ENCODE peak calls at places on chromosomes 3 and 15, in six cellular contexts. L is neuronal stem cell, P is H1, K is mesendoderm, O is IMR-90, V is mesenchymal stem cell. B is an unnamed sample.

GRCh38 chr15:101394056-101394630 is 95.4 kb downstream of the PCSK6 start:
- DNase-seq in L (no peak), P (peak; percentile 22), K (no peak), O (no peak), V (no peak), B (peak; percentile 20)

GRCh38 chr15:26126819-26127387 is 263.8 kb upstream of the ATP10A start:
- DNase-seq in L (no peak), P (no peak), K (no peak), O (no peak), V (no peak), B (no peak)

GRCh38 chr3:195150194-195151118 is 120.5 kb downstream of the XXYLT1 start:
- DNase-seq in L (no peak), P (peak; percentile 55), K (peak; percentile 93), O (peak; percentile 81), V (peak; percentile 83), B (peak; percentile 53)

GRCh38 chr3:123907720-123908119 is 23.6 kb upstream of the MYLK start:
- DNase-seq in L (no peak), P (no peak), K (peak; percentile 27), O (no peak), V (no peak), B (no peak)

GRCh38 chr3:169150874-169151273 is 512.6 kb downstream of the MECOM start:
- DNase-seq in L (no peak), P (no peak), K (no peak), O (peak; percentile 3), V (no peak), B (no peak)

GRCh38 chr15:43954181-43954621 is 127.4 kb downstream of the WDR76 start:
- DNase-seq in L (no peak), P (no peak), K (no peak), O (peak; percentile 33), V (no peak), B (no peak)

GRCh38 chr3:61591300-61591699 is 29.9 kb downstream of the PTPRG start:
- DNase-seq in L (no peak), P (no peak), K (peak; percentile 55), O (no peak), V (no peak), B (no peak)

GRCh38 chr3:148131990-148132638 is 565.6 kb upstream of the AGTR1 start:
- DNase-seq in L (no peak), P (no peak), K (no peak), O (peak; percentile 2), V (no peak), B (no peak)

GRCh38 chr3:76728411-76728810 is 311.5 kb upstream of the ROBO2 start:
- DNase-seq in L (no peak), P (no peak), K (no peak), O (no peak), V (no peak), B (no peak)

GRCh38 chr3:186331043-186331442 is 31.0 kb downstream of the DGKG start:
- DNase-seq in L (no peak), P (no peak), K (no peak), O (no peak), V (no peak), B (no peak)

GRCh38 chr15:42494998-42495360 is 455 bp upstream of the SNAP23 start:
- DNase-seq in L (peak; percentile 2), P (no peak), K (peak; percentile 23), O (peak; percentile 77), V (peak; percentile 86), B (no peak)

GRCh38 chr3:47425959-47426358 is 45.1 kb downstream of the PTPN23 start:
- DNase-seq in L (no peak), P (no peak), K (no peak), O (no peak), V (no peak), B (peak; percentile 11)

GRCh38 chr3:194250104-194251002 is 100.8 kb downstream of the CPN2 start:
- DNase-seq in L (no peak), P (peak; percentile 33), K (no peak), O (peak; percentile 25), V (peak; percentile 78), B (no peak)

GRCh38 chr15:34318277-34319079 is 19.1 kb downstream of the SLC12A6 start:
- DNase-seq in L (peak; percentile 18), P (peak; percentile 51), K (peak; percentile 78), O (peak; percentile 68), V (peak; percentile 77), B (peak; percentile 61)

GRCh38 chr3:10263549-10264363 is 15.5 kb downstream of the TATDN2 start:
- DNase-seq in L (no peak), P (peak; percentile 81), K (peak; percentile 85), O (peak; percentile 42), V (peak; percentile 80), B (peak; percentile 85)

GRCh38 chr15:50353251-50353998 is 1.6 kb downstream of the GABPB1 start:
- DNase-seq in L (no peak), P (no peak), K (no peak), O (peak; percentile 95), V (peak; percentile 93), B (no peak)

GRCh38 chr3:133851931-133852330 is 43.8 kb downstream of the RAB6B start:
- DNase-seq in L (no peak), P (no peak), K (no peak), O (no peak), V (no peak), B (no peak)

GRCh38 chr3:38620236-38620635 is 29.3 kb downstream of the SCN5A start:
- DNase-seq in L (no peak), P (no peak), K (no peak), O (peak; percentile 37), V (no peak), B (no peak)

GRCh38 chr3:182370949-182371348 is 422.4 kb upstream of the ATP11B start:
- DNase-seq in L (no peak), P (no peak), K (no peak), O (no peak), V (peak; percentile 4), B (no peak)

GRCh38 chr3:129121016-129121791 is 400 bp downstream of the RAB43 start:
- DNase-seq in L (peak; percentile 27), P (no peak), K (peak; percentile 59), O (peak; percentile 26), V (peak; percentile 50), B (no peak)

GRCh38 chr15:70781236-70781635 is 17.9 kb upstream of the UACA start:
- DNase-seq in L (no peak), P (no peak), K (peak; percentile 85), O (no peak), V (no peak), B (peak; percentile 36)

GRCh38 chr15:73991260-73991659 is 835 bp downstream of the STOML1 start:
- DNase-seq in L (no peak), P (no peak), K (no peak), O (no peak), V (peak; percentile 45), B (no peak)

GRCh38 chr3:5347486-5347885 is 160.0 kb downstream of the EDEM1 start:
- DNase-seq in L (no peak), P (no peak), K (no peak), O (no peak), V (no peak), B (no peak)

GRCh38 chr3:15513810-15514662 is 7.5 kb downstream of the COLQ start:
- DNase-seq in L (no peak), P (no peak), K (no peak), O (no peak), V (no peak), B (no peak)

GRCh38 chr3:15510493-15510892 is 11.0 kb downstream of the COLQ start:
- DNase-seq in L (no peak), P (no peak), K (peak; percentile 56), O (no peak), V (no peak), B (peak; percentile 43)

GRCh38 chr3:15512173-15512572 is 9.3 kb downstream of the COLQ start:
- DNase-seq in L (no peak), P (no peak), K (no peak), O (peak; percentile 27), V (peak; percentile 23), B (no peak)

GRCh38 chr3:15513121-15513520 is 8.4 kb downstream of the COLQ start:
- DNase-seq in L (no peak), P (no peak), K (no peak), O (no peak), V (no peak), B (no peak)

GRCh38 chr3:15511156-15511555 is 10.3 kb downstream of the COLQ start:
- DNase-seq in L (no peak), P (no peak), K (no peak), O (no peak), V (no peak), B (no peak)
- H3K4me2 ChIP-seq in L (no peak overlapping the region), P (no peak overlapping the region), K (no peak overlapping the region), O (no peak overlapping the region), V (no peak overlapping the region), B (no peak overlapping the region)

DNA sequence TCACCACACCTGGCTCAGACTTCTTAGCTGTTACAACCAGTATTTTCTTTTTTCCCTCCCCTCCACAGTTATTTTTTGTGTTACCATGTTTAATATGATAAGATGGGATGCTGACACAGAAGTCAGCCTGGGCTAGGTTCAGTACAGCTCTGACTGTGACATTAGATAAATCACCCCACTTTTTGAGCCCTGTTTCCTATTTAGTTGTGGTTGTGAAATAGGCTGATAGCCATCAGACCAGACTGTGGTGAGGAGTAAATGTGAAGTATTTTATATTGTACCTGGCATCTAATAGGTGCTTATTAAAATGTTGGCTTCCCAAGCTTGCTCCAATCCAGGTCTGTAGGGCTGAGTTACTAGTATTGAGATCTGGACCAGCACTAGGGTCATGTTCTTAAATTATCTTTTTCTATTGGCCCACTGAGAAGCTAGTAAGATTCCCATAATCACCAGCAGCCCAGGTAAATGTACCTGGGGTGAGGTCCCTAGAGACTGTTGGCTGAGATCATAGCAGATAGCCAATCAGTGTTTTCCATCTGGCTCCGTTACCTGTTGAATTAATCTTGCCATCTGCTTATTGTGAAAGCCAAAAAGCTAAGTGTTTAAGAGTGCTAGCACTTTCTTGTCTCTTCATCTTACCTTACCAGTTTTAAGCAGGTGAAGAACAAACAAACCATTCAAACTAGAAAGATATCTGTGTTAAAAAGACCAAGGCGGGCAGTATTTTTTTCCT is 61.0 kb downstream of the CCK start:
- DNase-seq in L (no peak), P (no peak), K (no peak), O (no peak), V (no peak), B (no peak)
- H2BK15ac ChIP-seq in L (no peak overlapping the region), P (no peak overlapping the region), K (no peak overlapping the region), O (no peak overlapping the region), V (no peak overlapping the region), B (no peak overlapping the region)

GRCh38 chr3:49724586-49724985 is 835 bp upstream of the GMPPB start:
- DNase-seq in L (no peak), P (peak; percentile 50), K (no peak), O (peak; percentile 12), V (no peak), B (peak; percentile 37)
- H3K4ac ChIP-seq in L (no peak overlapping the region), P (no peak overlapping the region), K (peak overlapping the region; percentile 61), O (peak overlapping the region; percentile 87), V (no peak overlapping the region), B (no peak overlapping the region)

DNA sequence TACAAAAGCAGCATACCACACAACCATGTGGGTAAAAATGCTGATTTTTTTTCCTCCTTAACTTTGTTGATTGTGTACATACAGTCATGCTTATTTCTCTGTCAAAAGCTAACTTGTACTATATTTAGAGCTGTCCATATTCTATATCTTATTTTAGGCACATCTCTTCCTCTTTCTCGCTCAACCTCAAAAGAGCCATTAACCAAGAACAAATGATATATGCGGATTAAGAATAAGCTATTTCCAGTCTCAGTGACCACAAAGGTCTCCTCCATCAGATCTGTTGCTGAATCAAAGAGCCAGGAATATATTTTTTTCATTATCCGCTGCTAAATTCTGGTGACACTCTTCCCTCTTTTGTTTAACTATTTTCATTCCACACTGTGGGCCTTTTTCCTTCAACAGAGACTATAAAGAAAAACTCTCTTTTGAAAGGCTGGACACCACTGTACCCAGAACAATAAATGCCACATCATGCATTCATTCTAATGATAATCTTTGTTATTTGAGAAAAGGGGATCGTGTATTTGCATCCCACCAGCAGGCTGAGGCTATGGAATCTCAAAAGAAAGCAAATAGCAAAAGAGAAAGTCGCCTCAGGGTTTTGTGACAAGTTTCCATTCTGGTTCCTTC is 7.9 kb downstream of the TMEM212 start:
- DNase-seq in L (no peak), P (no peak), K (no peak), O (no peak), V (no peak), B (no peak)
- H3K4me2 ChIP-seq in L (no peak overlapping the region), P (no peak overlapping the region), K (no peak overlapping the region), O (no peak overlapping the region), V (no peak overlapping the region), B (no peak overlapping the region)

B was measured in H9.